ENCODE peak calls at places on chromosomes 12 and 14, in ten cellular contexts. A is AML-193; G is WERI-Rb-1; K is heart left ventricle; X is retina; C is neural crest cell; Z is stimulated activated CD4-positive, alpha-beta T cell treated with anti-CD3 and anti-CD28 coated beads, TNF-alpha, amount 100 ng/mL, for 4 hours; S is head of caudate nucleus; M is midbrain; F is naive thymus-derived CD4-positive, alpha-beta T cell. N is an unnamed sample.

GRCh38 chr14:23605931-23606585 is 27.5 kb upstream of the JPH4 start:
- DNase-seq in A (no peak), G (no peak), K (no peak), X (no peak), C (no peak), Z (no peak), S (no peak), M (no peak), F (no peak), N (no peak)

GRCh38 chr14:71143391-71144290 is 236.4 kb downstream of the PCNX1 start:
- DNase-seq in A (peak), G (no peak), K (no peak), X (no peak), C (no peak), Z (no peak), S (no peak), M (no peak), F (no peak), N (peak)

GRCh38 chr14:93476305-93476704 is 45.6 kb downstream of the UNC79 start:
- DNase-seq in A (no peak), G (no peak), K (no peak), X (no peak), C (no peak), Z (no peak), S (no peak), M (no peak), F (no peak), N (no peak)

GRCh38 chr14:51481643-51482042 is 170.1 kb upstream of the FRMD6 start:
- DNase-seq in A (no peak), G (no peak), K (no peak), X (no peak), C (no peak), Z (no peak), S (no peak), M (no peak), F (no peak), N (no peak)

GRCh38 chr12:6307521-6307920 is 3.0 kb upstream of the PLEKHG6 start:
- DNase-seq in A (peak), G (no peak), K (no peak), X (no peak), C (no peak), Z (no peak), S (no peak), M (no peak), F (no peak), N (no peak)

GRCh38 chr12:97151481-97151880 is 244.4 kb downstream of the NEDD1 start:
- DNase-seq in A (no peak), G (no peak), K (no peak), X (no peak), C (no peak), Z (no peak), S (no peak), M (no peak), F (no peak), N (no peak)

GRCh38 chr14:63345826-63346225 is 27.1 kb upstream of the GPHB5 start:
- DNase-seq in A (no peak), G (no peak), K (no peak), X (no peak), C (no peak), Z (no peak), S (no peak), M (no peak), F (no peak), N (no peak)

GRCh38 chr14:37116933-37117844 is 55.2 kb downstream of the SLC25A21 start:
- DNase-seq in A (no peak), G (no peak), K (no peak), X (no peak), C (no peak), Z (no peak), S (no peak), M (no peak), F (no peak), N (no peak)

GRCh38 chr12:53207042-53207441 is at the start of gene ITGB7:
- DNase-seq in A (no peak), G (no peak), K (no peak), X (no peak), C (no peak), Z (no peak), S (no peak), M (no peak), F (peak), N (peak)

GRCh38 chr12:31524791-31525495 is 66.0 kb downstream of the DENND5B start:
- DNase-seq in A (no peak), G (no peak), K (no peak), X (no peak), C (no peak), Z (no peak), S (no peak), M (no peak), F (no peak), N (no peak)

GRCh38 chr12:111363578-111363977 is 5.3 kb downstream of the PHETA1 start:
- DNase-seq in A (no peak), G (no peak), K (no peak), X (no peak), C (no peak), Z (no peak), S (no peak), M (no peak), F (no peak), N (no peak)

GRCh38 chr12:88544991-88545684 is 35.1 kb downstream of the KITLG start:
- DNase-seq in A (no peak), G (no peak), K (no peak), X (no peak), C (no peak), Z (no peak), S (no peak), M (no peak), F (no peak), N (no peak)

GRCh38 chr14:105380656-105381210 is 17.6 kb upstream of the TEX22 start:
- DNase-seq in A (no peak), G (no peak), K (peak), X (no peak), C (no peak), Z (no peak), S (no peak), M (no peak), F (no peak), N (no peak)

GRCh38 chr12:12461281-12461922 is 101.3 kb downstream of the DUSP16 start:
- DNase-seq in A (no peak), G (no peak), K (no peak), X (no peak), C (no peak), Z (no peak), S (no peak), M (no peak), F (no peak), N (no peak)

GRCh38 chr14:68619805-68620574 is 172.9 kb downstream of the ZFP36L1 start:
- DNase-seq in A (no peak), G (no peak), K (no peak), X (no peak), C (no peak), Z (no peak), S (no peak), M (no peak), F (no peak), N (no peak)

GRCh38 chr12:107917912-107918800 is 143.7 kb downstream of the ASCL4 start:
- DNase-seq in A (no peak), G (peak), K (no peak), X (peak), C (no peak), Z (no peak), S (no peak), M (peak), F (no peak), N (no peak)

GRCh38 chr14:35138585-35138984 is 16.2 kb downstream of the PRORP start:
- DNase-seq in A (no peak), G (no peak), K (no peak), X (no peak), C (no peak), Z (no peak), S (no peak), M (no peak), F (no peak), N (no peak)

GRCh38 chr12:79983492-79983891 is 48.6 kb upstream of the PPP1R12A start:
- DNase-seq in A (no peak), G (no peak), K (no peak), X (no peak), C (no peak), Z (no peak), S (no peak), M (no peak), F (no peak), N (no peak)

GRCh38 chr12:32920506-32921085 is 24.0 kb upstream of the PKP2 start:
- DNase-seq in A (no peak), G (no peak), K (no peak), X (no peak), C (no peak), Z (no peak), S (no peak), M (no peak), F (no peak), N (no peak)

GRCh38 chr14:61152851-61153364 is 128.2 kb downstream of the TMEM30B start:
- DNase-seq in A (no peak), G (no peak), K (no peak), X (no peak), C (no peak), Z (no peak), S (no peak), M (no peak), F (no peak), N (no peak)

GRCh38 chr14:25150401-25150800 is 100.5 kb upstream of the STXBP6 start:
- DNase-seq in A (no peak), G (no peak), K (no peak), X (no peak), C (no peak), Z (no peak), S (no peak), M (no peak), F (no peak), N (no peak)

GRCh38 chr12:2547273-2548044 is 247.3 kb upstream of the FKBP4 start:
- DNase-seq in A (no peak), G (no peak), K (no peak), X (no peak), C (no peak), Z (no peak), S (no peak), M (no peak), F (no peak), N (no peak)

GRCh38 chr14:95531473-95531872 is 3.4 kb upstream of the GLRX5 start:
- DNase-seq in A (no peak), G (no peak), K (no peak), X (no peak), C (no peak), Z (no peak), S (no peak), M (no peak), F (no peak), N (no peak)